ENCODE peak calls at places on chromosome 4, in four cellular contexts. One of them, this sample, is unnamed.

GRCh38 chr4:3787489-3788365 is 21.5 kb downstream of the ADRA2C start:
- DNase-seq in H1: no peak
- DNase-seq in cardiac muscle cell: no peak
- DNase-seq in left cardiac atrium: no peak
- DNase-seq in this sample: no peak

GRCh38 chr4:7797330-7797729 is 142.3 kb downstream of the AFAP1 start:
- DNase-seq in H1: no peak
- DNase-seq in cardiac muscle cell: no peak
- DNase-seq in left cardiac atrium: no peak
- DNase-seq in this sample: no peak

GRCh38 chr4:25861951-25862410 is 807 bp downstream of the SEL1L3 start:
- DNase-seq in H1: peak; percentile 57
- DNase-seq in cardiac muscle cell: peak; percentile 26
- DNase-seq in left cardiac atrium: peak; percentile 35
- DNase-seq in this sample: no peak

GRCh38 chr4:5808081-5808741 is 84.7 kb downstream of the CRMP1 start:
- DNase-seq in cardiac muscle cell: no peak
- DNase-seq in H1: no peak
- DNase-seq in left cardiac atrium: no peak
- DNase-seq in this sample: no peak

GRCh38 chr4:184145596-184145995 is 72.1 kb downstream of the ENPP6 start:
- DNase-seq in H1: no peak
- DNase-seq in cardiac muscle cell: no peak
- DNase-seq in left cardiac atrium: no peak
- DNase-seq in this sample: no peak

GRCh38 chr4:159106636-159107035 is 3.8 kb downstream of the RAPGEF2 start:
- DNase-seq in H1: no peak
- DNase-seq in left cardiac atrium: no peak
- DNase-seq in cardiac muscle cell: no peak
- DNase-seq in this sample: no peak

GRCh38 chr4:76535603-76536380 is 100.8 kb downstream of the SHROOM3 start:
- DNase-seq in left cardiac atrium: no peak
- DNase-seq in H1: no peak
- DNase-seq in cardiac muscle cell: no peak
- DNase-seq in this sample: no peak

GRCh38 chr4:12880844-12881243 is 603.3 kb downstream of the RAB28 start:
- DNase-seq in left cardiac atrium: no peak
- DNase-seq in H1: no peak
- DNase-seq in cardiac muscle cell: no peak
- DNase-seq in this sample: no peak

GRCh38 chr4:87912164-87913004 is 63.1 kb upstream of the SPP1 start:
- DNase-seq in H1: no peak
- DNase-seq in left cardiac atrium: no peak
- DNase-seq in cardiac muscle cell: no peak
- DNase-seq in this sample: no peak

GRCh38 chr4:13514722-13515121 is 29.6 kb downstream of the NKX3-2 start:
- DNase-seq in left cardiac atrium: no peak
- DNase-seq in H1: no peak
- DNase-seq in cardiac muscle cell: no peak
- DNase-seq in this sample: no peak

GRCh38 chr4:183398298-183399129 is 45.9 kb upstream of the CDKN2AIP start:
- DNase-seq in left cardiac atrium: peak; percentile 80
- DNase-seq in cardiac muscle cell: peak; percentile 81
- DNase-seq in H1: peak; percentile 83
- DNase-seq in this sample: peak; percentile 66

GRCh38 chr4:75004755-75005668 is 72.1 kb downstream of the PARM1 start:
- DNase-seq in H1: no peak
- DNase-seq in cardiac muscle cell: no peak
- DNase-seq in left cardiac atrium: no peak
- DNase-seq in this sample: no peak

GRCh38 chr4:29853843-29854242 is 866.3 kb upstream of the PCDH7 start:
- DNase-seq in left cardiac atrium: no peak
- DNase-seq in cardiac muscle cell: no peak
- DNase-seq in H1: no peak
- DNase-seq in this sample: no peak

GRCh38 chr4:138188406-138189084 is 53.6 kb downstream of the SLC7A11 start:
- DNase-seq in left cardiac atrium: no peak
- DNase-seq in H1: no peak
- DNase-seq in cardiac muscle cell: no peak
- DNase-seq in this sample: no peak

GRCh38 chr4:5746829-5747745 is 36.1 kb downstream of the EVC start:
- DNase-seq in cardiac muscle cell: no peak
- DNase-seq in left cardiac atrium: no peak
- DNase-seq in H1: no peak
- DNase-seq in this sample: no peak

GRCh38 chr4:7103599-7104365 is 35.9 kb upstream of the GRPEL1 start:
- DNase-seq in H1: no peak
- DNase-seq in left cardiac atrium: peak; percentile 85
- DNase-seq in cardiac muscle cell: peak; percentile 37
- DNase-seq in this sample: no peak

GRCh38 chr4:171242831-171243230 is 570.4 kb upstream of the GALNTL6 start:
- DNase-seq in cardiac muscle cell: no peak
- DNase-seq in H1: no peak
- DNase-seq in left cardiac atrium: no peak
- DNase-seq in this sample: no peak

GRCh38 chr4:157018920-157019490 is 47.4 kb upstream of the PDGFC start:
- DNase-seq in left cardiac atrium: no peak
- DNase-seq in cardiac muscle cell: no peak
- DNase-seq in H1: no peak
- DNase-seq in this sample: no peak

GRCh38 chr4:100166297-100167034 is 23.8 kb downstream of the DDIT4L start:
- DNase-seq in H1: no peak
- DNase-seq in left cardiac atrium: no peak
- DNase-seq in cardiac muscle cell: no peak
- DNase-seq in this sample: no peak

GRCh38 chr4:141275834-141276233 is 55.1 kb downstream of the ZNF330 start:
- DNase-seq in left cardiac atrium: no peak
- DNase-seq in cardiac muscle cell: no peak
- DNase-seq in H1: no peak
- DNase-seq in this sample: no peak

GRCh38 chr4:109820563-109820962 is 5.0 kb downstream of the GAR1 start:
- DNase-seq in left cardiac atrium: no peak
- DNase-seq in cardiac muscle cell: no peak
- DNase-seq in H1: no peak
- DNase-seq in this sample: no peak

GRCh38 chr4:52958232-52958631 is 96.1 kb downstream of the RASL11B start:
- DNase-seq in cardiac muscle cell: no peak
- DNase-seq in H1: no peak
- DNase-seq in left cardiac atrium: no peak
- DNase-seq in this sample: no peak

GRCh38 chr4:82499705-82500104 is 62.1 kb downstream of the TMEM150C start:
- DNase-seq in H1: no peak
- DNase-seq in cardiac muscle cell: no peak
- DNase-seq in left cardiac atrium: no peak
- DNase-seq in this sample: no peak

GRCh38 chr4:66178901-66179300 is 508.6 kb upstream of the EPHA5 start:
- DNase-seq in H1: no peak
- DNase-seq in left cardiac atrium: no peak
- DNase-seq in cardiac muscle cell: no peak
- DNase-seq in this sample: no peak

GRCh38 chr4:57265831-57266582 is 155.8 kb upstream of the IGFBP7 start:
- DNase-seq in cardiac muscle cell: peak; percentile 58
- DNase-seq in left cardiac atrium: peak; percentile 24
- DNase-seq in H1: no peak
- DNase-seq in this sample: no peak

GRCh38 chr4:120763650-120764049 is 158.9 kb downstream of the PRDM5 start:
- DNase-seq in left cardiac atrium: no peak
- DNase-seq in H1: no peak
- DNase-seq in cardiac muscle cell: no peak
- DNase-seq in this sample: no peak

GRCh38 chr4:155025762-155026457 is 182.5 kb upstream of the NPY2R start:
- DNase-seq in H1: peak; percentile 83
- DNase-seq in cardiac muscle cell: peak; percentile 70
- DNase-seq in left cardiac atrium: peak; percentile 39
- DNase-seq in this sample: no peak

GRCh38 chr4:14926368-14926767 is 75.9 kb upstream of the CPEB2 start:
- DNase-seq in cardiac muscle cell: peak; percentile 20
- DNase-seq in H1: no peak
- DNase-seq in left cardiac atrium: no peak
- DNase-seq in this sample: no peak

GRCh38 chr4:184792950-184793555 is 32.7 kb downstream of the ACSL1 start:
- DNase-seq in cardiac muscle cell: no peak
- DNase-seq in left cardiac atrium: no peak
- DNase-seq in H1: no peak
- DNase-seq in this sample: no peak

GRCh38 chr4:3532714-3533336 is 603 bp upstream of the LRPAP1 start:
- DNase-seq in H1: no peak
- DNase-seq in cardiac muscle cell: no peak
- DNase-seq in left cardiac atrium: no peak
- DNase-seq in this sample: no peak

GRCh38 chr4:161564230-161564834 is 599.5 kb downstream of the FSTL5 start:
- DNase-seq in left cardiac atrium: no peak
- DNase-seq in cardiac muscle cell: peak; percentile 8
- DNase-seq in H1: no peak
- DNase-seq in this sample: no peak

GRCh38 chr4:173328236-173328901 is 5.8 kb downstream of the HMGB2 start:
- DNase-seq in H1: no peak
- DNase-seq in left cardiac atrium: no peak
- DNase-seq in cardiac muscle cell: no peak
- DNase-seq in this sample: no peak

This sample was measured in SK-N-DZ.